ENCODE peak calls at places on chromosomes 5 and 9, in four cellular contexts. Q is lung microvascular endothelial cell; D is fibroblast of lung; X is activated CD4-positive, alpha-beta T cell treated with anti-CD3 and anti-CD28 coated beads, Interleukin-2, amount 50 U/mL, for 4 hours. P is an unnamed sample.

GRCh38 chr5:141001854-141002666 is 35.8 kb downstream of the PCDHAC2 start:
- DNase-seq in Q (no peak), D (no peak), X (no peak), P (no peak)

GRCh38 chr9:91711755-91712591 is 238.1 kb downstream of the ROR2 start:
- DNase-seq in Q (no peak), D (no peak), X (peak), P (peak)

GRCh38 chr9:86353591-86354047 is 591 bp downstream of the TUT7 start:
- DNase-seq in Q (peak), D (peak), X (no peak), P (no peak)

GRCh38 chr5:170614071-170614490 is 110.3 kb downstream of the KCNIP1 start:
- DNase-seq in Q (peak), D (no peak), X (no peak), P (no peak)

GRCh38 chr9:121735065-121735791 is 83.8 kb downstream of the DAB2IP start:
- DNase-seq in Q (peak), D (peak), X (no peak), P (no peak)

GRCh38 chr9:96515629-96516470 is 65.9 kb downstream of the HABP4 start:
- DNase-seq in Q (no peak), D (peak), X (no peak), P (no peak)

GRCh38 chr5:107615173-107615856 is 55.4 kb downstream of the EFNA5 start:
- DNase-seq in Q (no peak), D (no peak), X (no peak), P (no peak)

GRCh38 chr5:143229426-143229895 is 174.0 kb downstream of the NR3C1 start:
- DNase-seq in Q (no peak), D (no peak), X (no peak), P (no peak)

GRCh38 chr5:38692346-38692745 is 135.9 kb upstream of the LIFR start:
- DNase-seq in Q (no peak), D (no peak), X (no peak), P (no peak)

GRCh38 chr5:132947661-132948060 is 15.8 kb downstream of the AFF4 start:
- DNase-seq in Q (peak), D (no peak), X (no peak), P (no peak)

GRCh38 chr5:12023614-12024241 is 119.5 kb upstream of the CTNND2 start:
- DNase-seq in Q (peak), D (peak), X (no peak), P (no peak)

GRCh38 chr9:127451681-127452480 is 571 bp downstream of the LRSAM1 start:
- DNase-seq in Q (peak), D (peak), X (peak), P (peak)

GRCh38 chr5:140605879-140606278 is 27.1 kb downstream of the CD14 start:
- DNase-seq in Q (no peak), D (peak), X (no peak), P (no peak)

GRCh38 chr5:154782326-154782725 is 27.1 kb downstream of the LARP1 start:
- DNase-seq in Q (no peak), D (no peak), X (no peak), P (no peak)